ENCODE peak calls at places on chromosome 19, in five cellular contexts. One of them, this sample, is unnamed. For H4K20me1, the result is how much of the 10 kb centered on the place peaks cover.

GRCh38 chr19:55094456-55095259 is 19.0 kb downstream of the EPS8L1 start:
- DNase-seq in HCT116: no peak
- DNase-seq in H1: no peak
- DNase-seq in fibroblast of lung: no peak
- DNase-seq in K562: peak
- DNase-seq in this sample: no peak

GRCh38 chr19:31338069-31338767 is 11.0 kb downstream of the TSHZ3 start:
- DNase-seq in K562: peak
- DNase-seq in fibroblast of lung: peak
- DNase-seq in H1: no peak
- DNase-seq in HCT116: no peak
- DNase-seq in this sample: no peak

GRCh38 chr19:33208904-33209843 is 15.0 kb downstream of the LRP3 start:
- DNase-seq in fibroblast of lung: no peak
- DNase-seq in HCT116: no peak
- DNase-seq in K562: no peak
- DNase-seq in H1: no peak
- DNase-seq in this sample: no peak

GRCh38 chr19:13004273-13004672 is 9.0 kb downstream of the NFIX start:
- DNase-seq in fibroblast of lung: no peak
- DNase-seq in K562: no peak
- DNase-seq in H1: no peak
- DNase-seq in HCT116: no peak
- DNase-seq in this sample: no peak

GRCh38 chr19:16296713-16297112 is 27.9 kb upstream of the KLF2 start:
- DNase-seq in fibroblast of lung: no peak
- DNase-seq in HCT116: peak
- DNase-seq in H1: no peak
- DNase-seq in K562: no peak
- DNase-seq in this sample: no peak

GRCh38 chr19:18350490-18350889 is 10.1 kb downstream of the PGPEP1 start:
- DNase-seq in HCT116: no peak
- DNase-seq in fibroblast of lung: no peak
- DNase-seq in K562: no peak
- DNase-seq in H1: no peak
- DNase-seq in this sample: no peak

GRCh38 chr19:52048604-52049493 is at the start of gene ZNF432:
- DNase-seq in HCT116: peak
- DNase-seq in H1: peak
- DNase-seq in K562: peak
- DNase-seq in fibroblast of lung: peak
- DNase-seq in this sample: peak

GRCh38 chr19:10718205-10719196 is 622 bp downstream of the DNM2 start:
- DNase-seq in K562: peak
- DNase-seq in fibroblast of lung: peak
- DNase-seq in H1: no peak
- DNase-seq in HCT116: no peak
- DNase-seq in this sample: peak

GRCh38 chr19:14674764-14675163 is at the start of gene ADGRE3:
- DNase-seq in K562: no peak
- DNase-seq in H1: no peak
- DNase-seq in fibroblast of lung: no peak
- DNase-seq in HCT116: no peak
- DNase-seq in this sample: no peak

GRCh38 chr19:35231956-35232746 is 3.6 kb upstream of the FAM187B start:
- DNase-seq in K562: no peak
- DNase-seq in HCT116: no peak
- DNase-seq in fibroblast of lung: no peak
- DNase-seq in H1: no peak
- DNase-seq in this sample: no peak

GRCh38 chr19:869245-870177 is 10.0 kb downstream of the CFD start:
- DNase-seq in K562: no peak
- DNase-seq in H1: no peak
- DNase-seq in HCT116: peak
- DNase-seq in fibroblast of lung: peak
- DNase-seq in this sample: peak

GRCh38 chr19:10191347-10191746 is 3.4 kb downstream of the DNMT1 start:
- DNase-seq in K562: no peak
- DNase-seq in HCT116: no peak
- DNase-seq in fibroblast of lung: peak
- DNase-seq in H1: no peak
- DNase-seq in this sample: no peak

GRCh38 chr19:55206664-55207500 is 2.4 kb downstream of the PTPRH start:
- DNase-seq in HCT116: peak
- DNase-seq in K562: peak
- DNase-seq in H1: no peak
- DNase-seq in fibroblast of lung: peak
- DNase-seq in this sample: peak

GRCh38 chr19:55370305-55370988 is at the start of gene IL11:
- DNase-seq in H1: no peak
- DNase-seq in fibroblast of lung: no peak
- DNase-seq in K562: no peak
- DNase-seq in HCT116: no peak
- DNase-seq in this sample: no peak

GRCh38 chr19:51600940-51601575 is 29.1 kb downstream of the SIGLEC5 start:
- DNase-seq in H1: no peak
- DNase-seq in fibroblast of lung: no peak
- DNase-seq in HCT116: no peak
- DNase-seq in K562: no peak
- DNase-seq in this sample: no peak

GRCh38 chr19:4867534-4868285 is at the start of gene PLIN3:
- DNase-seq in HCT116: peak
- DNase-seq in H1: peak
- DNase-seq in fibroblast of lung: peak
- DNase-seq in K562: peak
- DNase-seq in this sample: peak

GRCh38 chr19:38321646-38322323 is 2.1 kb downstream of the KCNK6 start:
- DNase-seq in fibroblast of lung: peak
- DNase-seq in HCT116: no peak
- DNase-seq in K562: no peak
- DNase-seq in H1: no peak
- DNase-seq in this sample: peak

GRCh38 chr19:14073232-14073924 is 792 bp downstream of the MISP3 start:
- DNase-seq in H1: no peak
- DNase-seq in K562: peak
- DNase-seq in HCT116: no peak
- DNase-seq in fibroblast of lung: peak
- DNase-seq in this sample: peak

DNA sequence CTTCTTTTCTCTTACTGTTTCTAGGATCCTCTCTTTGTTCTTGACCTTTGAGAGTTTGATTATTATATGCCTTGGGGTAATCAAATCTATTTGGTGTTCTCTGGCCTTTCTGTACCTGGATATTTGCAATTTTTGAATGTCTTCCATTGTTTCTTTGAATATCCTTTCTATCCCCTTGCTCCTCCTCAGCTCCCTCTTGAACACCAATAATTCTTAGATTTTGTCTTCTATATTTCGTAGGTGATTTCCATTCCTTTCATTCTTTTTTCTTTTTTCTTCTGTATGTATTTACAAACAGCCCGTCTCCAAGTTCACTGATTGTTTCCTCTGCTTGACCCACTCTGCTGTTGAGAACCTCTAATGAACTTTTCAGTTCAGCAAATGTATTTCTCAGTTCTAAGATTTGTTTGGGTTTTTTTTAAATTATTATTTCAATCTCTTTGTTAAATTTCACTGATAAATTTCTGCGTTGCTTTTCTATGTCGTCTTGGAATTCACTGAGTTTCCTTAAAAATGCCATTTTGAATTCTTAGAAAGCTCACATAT is 2.7 kb upstream of the CALM3 start:
- DNase-seq in HCT116: no peak
- DNase-seq in K562: no peak
- DNase-seq in fibroblast of lung: no peak
- DNase-seq in H1: no peak
- DNase-seq in this sample: no peak
- H3K9ac ChIP-seq in HCT116: no peak
- H3K9ac ChIP-seq in K562: no peak
- H3K9ac ChIP-seq in fibroblast of lung: no peak
- H3K9ac ChIP-seq in H1: no peak
- H3K9ac ChIP-seq in this sample: no peak

GRCh38 chr19:9150650-9151049 is 10.5 kb downstream of the ZNF317 start:
- DNase-seq in HCT116: no peak
- DNase-seq in fibroblast of lung: no peak
- DNase-seq in H1: no peak
- DNase-seq in K562: no peak
- DNase-seq in this sample: no peak

GRCh38 chr19:9149976-9150375 is 9.8 kb downstream of the ZNF317 start:
- DNase-seq in K562: no peak
- DNase-seq in H1: no peak
- DNase-seq in fibroblast of lung: no peak
- DNase-seq in HCT116: no peak
- DNase-seq in this sample: peak

GRCh38 chr19:9146882-9147281 is 6.7 kb downstream of the ZNF317 start:
- DNase-seq in H1: no peak
- DNase-seq in fibroblast of lung: no peak
- DNase-seq in HCT116: no peak
- DNase-seq in K562: no peak
- DNase-seq in this sample: no peak

GRCh38 chr19:9151367-9151766 is 11.2 kb downstream of the ZNF317 start:
- DNase-seq in HCT116: no peak
- DNase-seq in H1: no peak
- DNase-seq in fibroblast of lung: no peak
- DNase-seq in K562: no peak
- DNase-seq in this sample: no peak

GRCh38 chr19:9148687-9149086 is 8.5 kb downstream of the ZNF317 start:
- DNase-seq in H1: no peak
- DNase-seq in fibroblast of lung: no peak
- DNase-seq in HCT116: no peak
- DNase-seq in K562: no peak
- DNase-seq in this sample: no peak
- H4K20me1 ChIP-seq in H1: under half
- H4K20me1 ChIP-seq in fibroblast of lung: under half
- H4K20me1 ChIP-seq in HCT116: under half
- H4K20me1 ChIP-seq in K562: under half
- H4K20me1 ChIP-seq in this sample: under half

DNA sequence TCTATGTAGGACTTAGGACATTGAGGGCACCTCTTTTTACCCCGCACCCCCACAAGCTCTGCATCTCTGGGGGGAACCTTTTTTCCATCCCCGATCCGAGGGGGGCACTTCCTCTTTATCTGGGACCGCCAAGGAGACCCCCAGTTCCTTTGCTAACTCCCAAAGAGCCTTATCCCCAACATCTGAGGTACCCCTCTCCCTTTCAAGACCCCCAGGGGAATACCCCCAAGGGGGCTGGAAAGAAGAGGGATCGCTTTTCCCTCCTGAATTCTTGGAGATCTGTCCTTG is 1.1 kb downstream of the TNFSF9 start:
- DNase-seq in fibroblast of lung: no peak
- DNase-seq in HCT116: no peak
- DNase-seq in H1: no peak
- DNase-seq in K562: no peak
- DNase-seq in this sample: no peak
- H3K4me3 ChIP-seq in fibroblast of lung: no peak
- H3K4me3 ChIP-seq in HCT116: peak
- H3K4me3 ChIP-seq in H1: peak
- H3K4me3 ChIP-seq in K562: peak
- H3K4me3 ChIP-seq in this sample: peak

GRCh38 chr19:49676690-49677231 is 310 bp upstream of the PRMT1 start:
- DNase-seq in fibroblast of lung: peak
- DNase-seq in H1: peak
- DNase-seq in K562: peak
- DNase-seq in HCT116: peak
- DNase-seq in this sample: peak
- H3K9ac ChIP-seq in fibroblast of lung: peak
- H3K9ac ChIP-seq in H1: peak
- H3K9ac ChIP-seq in K562: peak
- H3K9ac ChIP-seq in HCT116: peak
- H3K9ac ChIP-seq in this sample: peak

GRCh38 chr19:3188627-3189596 is 3.2 kb downstream of the NCLN start:
- DNase-seq in fibroblast of lung: no peak
- DNase-seq in K562: no peak
- DNase-seq in H1: no peak
- DNase-seq in HCT116: no peak
- DNase-seq in this sample: no peak
- H4K20me1 ChIP-seq in fibroblast of lung: under half
- H4K20me1 ChIP-seq in K562: under half
- H4K20me1 ChIP-seq in H1: under half
- H4K20me1 ChIP-seq in HCT116: under half
- H4K20me1 ChIP-seq in this sample: under half

DNA sequence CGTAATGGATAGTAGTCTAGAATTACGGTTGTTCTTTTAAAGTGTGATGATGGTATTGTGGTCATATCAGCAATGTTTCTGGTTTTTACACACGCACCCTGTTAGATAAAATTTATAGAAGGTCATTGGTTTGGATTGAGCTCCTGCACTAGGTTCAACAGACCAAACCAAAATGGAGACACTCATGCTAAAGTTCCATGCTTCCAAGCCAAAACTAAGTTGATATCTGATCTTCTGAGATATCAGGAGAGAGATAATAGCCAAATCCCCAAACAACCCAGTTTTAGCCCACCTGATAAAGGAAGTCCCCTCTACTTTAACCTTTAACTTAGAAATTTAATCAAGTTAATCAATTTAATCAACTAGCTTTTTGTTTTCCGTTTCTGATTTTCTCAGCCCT is 1.2 kb downstream of the NOSIP start:
- DNase-seq in fibroblast of lung: no peak
- DNase-seq in HCT116: no peak
- DNase-seq in H1: no peak
- DNase-seq in K562: no peak
- DNase-seq in this sample: no peak
- H3K4me3 ChIP-seq in fibroblast of lung: peak
- H3K4me3 ChIP-seq in HCT116: peak
- H3K4me3 ChIP-seq in H1: peak
- H3K4me3 ChIP-seq in K562: peak
- H3K4me3 ChIP-seq in this sample: peak

DNA sequence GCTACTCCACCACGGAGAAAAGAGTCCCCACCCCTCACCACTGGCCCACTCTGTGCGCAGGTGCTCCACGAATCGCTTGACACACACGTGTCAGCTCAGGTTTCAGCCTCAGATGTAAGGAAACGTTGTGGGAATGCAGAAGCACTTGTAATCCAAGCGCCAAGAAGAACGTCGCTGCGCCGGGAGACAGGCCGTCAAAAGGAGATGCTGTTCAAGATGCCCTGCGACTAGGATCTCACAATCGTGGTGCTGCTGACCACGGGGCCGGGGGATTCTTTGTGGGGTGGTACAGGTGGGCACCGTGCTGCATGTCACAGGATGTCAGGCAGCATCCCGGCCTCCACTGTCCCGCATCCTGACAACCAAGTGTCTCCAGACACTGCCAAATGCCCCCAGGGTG is 16.9 kb upstream of the SIGLEC11 start:
- DNase-seq in fibroblast of lung: no peak
- DNase-seq in HCT116: no peak
- DNase-seq in H1: no peak
- DNase-seq in K562: no peak
- DNase-seq in this sample: no peak
- H3K9ac ChIP-seq in fibroblast of lung: no peak
- H3K9ac ChIP-seq in HCT116: no peak
- H3K9ac ChIP-seq in H1: no peak
- H3K9ac ChIP-seq in K562: peak
- H3K9ac ChIP-seq in this sample: no peak